ENCODE peak calls at places on chromosomes 13 and 19, in ten cellular contexts. One of them, this sample, is unnamed.

GRCh38 chr13:48775804-48776203 is 122.1 kb downstream of the CYSLTR2 start:
- DNase-seq in kidney epithelial cell: peak
- DNase-seq in stimulated activated CD8-positive, alpha-beta memory T cell treated with anti-CD3 and anti-CD28 coated beads, Interleukin-7, amount 100 ng/mL, for 4 hours: no peak
- DNase-seq in Kasumi-1: no peak
- DNase-seq in caudate nucleus: no peak
- DNase-seq in endodermal cell: no peak
- DNase-seq in neuronal stem cell: no peak
- DNase-seq in activated T-helper 1 cell treated with anti-CD3 and anti-CD28 coated beads, Interleukin-12 subunit alpha, Interleukin-12 subunit beta, Interleukin-2, Interleukin-4 antibody, amounts not matched to agents 30 ng/mL and 10 ng/mL and 1 ng/mL, durations not matched to agents 14 hours and 24 hours and 36 hours: no peak
- DNase-seq in activated CD8-positive, alpha-beta memory T cell treated with anti-CD3 and anti-CD28 coated beads, Interleukin-2, amount 50 U/mL, for 48 hours: no peak
- DNase-seq in iris pigment epithelial cell: peak
- DNase-seq in this sample: no peak

GRCh38 chr19:24054044-24054935 is 32.7 kb upstream of the ZNF254 start:
- DNase-seq in activated CD8-positive, alpha-beta memory T cell treated with anti-CD3 and anti-CD28 coated beads, Interleukin-2, amount 50 U/mL, for 48 hours: no peak
- DNase-seq in iris pigment epithelial cell: peak
- DNase-seq in caudate nucleus: no peak
- DNase-seq in neuronal stem cell: no peak
- DNase-seq in kidney epithelial cell: peak
- DNase-seq in endodermal cell: no peak
- DNase-seq in Kasumi-1: no peak
- DNase-seq in stimulated activated CD8-positive, alpha-beta memory T cell treated with anti-CD3 and anti-CD28 coated beads, Interleukin-7, amount 100 ng/mL, for 4 hours: no peak
- DNase-seq in activated T-helper 1 cell treated with anti-CD3 and anti-CD28 coated beads, Interleukin-12 subunit alpha, Interleukin-12 subunit beta, Interleukin-2, Interleukin-4 antibody, amounts not matched to agents 30 ng/mL and 10 ng/mL and 1 ng/mL, durations not matched to agents 14 hours and 24 hours and 36 hours: no peak
- DNase-seq in this sample: peak

GRCh38 chr13:44116562-44117315 is 237.0 kb downstream of the LACC1 start:
- DNase-seq in Kasumi-1: peak
- DNase-seq in iris pigment epithelial cell: peak
- DNase-seq in activated T-helper 1 cell treated with anti-CD3 and anti-CD28 coated beads, Interleukin-12 subunit alpha, Interleukin-12 subunit beta, Interleukin-2, Interleukin-4 antibody, amounts not matched to agents 30 ng/mL and 10 ng/mL and 1 ng/mL, durations not matched to agents 14 hours and 24 hours and 36 hours: no peak
- DNase-seq in kidney epithelial cell: no peak
- DNase-seq in activated CD8-positive, alpha-beta memory T cell treated with anti-CD3 and anti-CD28 coated beads, Interleukin-2, amount 50 U/mL, for 48 hours: no peak
- DNase-seq in endodermal cell: peak
- DNase-seq in stimulated activated CD8-positive, alpha-beta memory T cell treated with anti-CD3 and anti-CD28 coated beads, Interleukin-7, amount 100 ng/mL, for 4 hours: no peak
- DNase-seq in neuronal stem cell: no peak
- DNase-seq in caudate nucleus: no peak
- DNase-seq in this sample: no peak

GRCh38 chr13:104694397-104694796 is 1628.2 kb upstream of the SLC10A2 start:
- DNase-seq in kidney epithelial cell: no peak
- DNase-seq in Kasumi-1: no peak
- DNase-seq in iris pigment epithelial cell: no peak
- DNase-seq in activated CD8-positive, alpha-beta memory T cell treated with anti-CD3 and anti-CD28 coated beads, Interleukin-2, amount 50 U/mL, for 48 hours: no peak
- DNase-seq in stimulated activated CD8-positive, alpha-beta memory T cell treated with anti-CD3 and anti-CD28 coated beads, Interleukin-7, amount 100 ng/mL, for 4 hours: no peak
- DNase-seq in caudate nucleus: no peak
- DNase-seq in activated T-helper 1 cell treated with anti-CD3 and anti-CD28 coated beads, Interleukin-12 subunit alpha, Interleukin-12 subunit beta, Interleukin-2, Interleukin-4 antibody, amounts not matched to agents 30 ng/mL and 10 ng/mL and 1 ng/mL, durations not matched to agents 14 hours and 24 hours and 36 hours: no peak
- DNase-seq in neuronal stem cell: no peak
- DNase-seq in endodermal cell: no peak
- DNase-seq in this sample: no peak

GRCh38 chr13:107900775-107901174 is 314.6 kb downstream of the LIG4 start:
- DNase-seq in activated CD8-positive, alpha-beta memory T cell treated with anti-CD3 and anti-CD28 coated beads, Interleukin-2, amount 50 U/mL, for 48 hours: no peak
- DNase-seq in iris pigment epithelial cell: peak
- DNase-seq in caudate nucleus: no peak
- DNase-seq in kidney epithelial cell: no peak
- DNase-seq in activated T-helper 1 cell treated with anti-CD3 and anti-CD28 coated beads, Interleukin-12 subunit alpha, Interleukin-12 subunit beta, Interleukin-2, Interleukin-4 antibody, amounts not matched to agents 30 ng/mL and 10 ng/mL and 1 ng/mL, durations not matched to agents 14 hours and 24 hours and 36 hours: no peak
- DNase-seq in neuronal stem cell: no peak
- DNase-seq in Kasumi-1: no peak
- DNase-seq in endodermal cell: no peak
- DNase-seq in stimulated activated CD8-positive, alpha-beta memory T cell treated with anti-CD3 and anti-CD28 coated beads, Interleukin-7, amount 100 ng/mL, for 4 hours: no peak
- DNase-seq in this sample: no peak

GRCh38 chr19:54160182-54160811 is 776 bp upstream of the LENG1 start:
- DNase-seq in kidney epithelial cell: no peak
- DNase-seq in Kasumi-1: no peak
- DNase-seq in endodermal cell: no peak
- DNase-seq in activated CD8-positive, alpha-beta memory T cell treated with anti-CD3 and anti-CD28 coated beads, Interleukin-2, amount 50 U/mL, for 48 hours: no peak
- DNase-seq in caudate nucleus: no peak
- DNase-seq in neuronal stem cell: no peak
- DNase-seq in activated T-helper 1 cell treated with anti-CD3 and anti-CD28 coated beads, Interleukin-12 subunit alpha, Interleukin-12 subunit beta, Interleukin-2, Interleukin-4 antibody, amounts not matched to agents 30 ng/mL and 10 ng/mL and 1 ng/mL, durations not matched to agents 14 hours and 24 hours and 36 hours: no peak
- DNase-seq in iris pigment epithelial cell: peak
- DNase-seq in stimulated activated CD8-positive, alpha-beta memory T cell treated with anti-CD3 and anti-CD28 coated beads, Interleukin-7, amount 100 ng/mL, for 4 hours: no peak
- DNase-seq in this sample: no peak

GRCh38 chr19:11986754-11987153 is 21.9 kb downstream of the ZNF763 start:
- DNase-seq in Kasumi-1: no peak
- DNase-seq in kidney epithelial cell: no peak
- DNase-seq in stimulated activated CD8-positive, alpha-beta memory T cell treated with anti-CD3 and anti-CD28 coated beads, Interleukin-7, amount 100 ng/mL, for 4 hours: no peak
- DNase-seq in endodermal cell: no peak
- DNase-seq in iris pigment epithelial cell: no peak
- DNase-seq in activated CD8-positive, alpha-beta memory T cell treated with anti-CD3 and anti-CD28 coated beads, Interleukin-2, amount 50 U/mL, for 48 hours: no peak
- DNase-seq in activated T-helper 1 cell treated with anti-CD3 and anti-CD28 coated beads, Interleukin-12 subunit alpha, Interleukin-12 subunit beta, Interleukin-2, Interleukin-4 antibody, amounts not matched to agents 30 ng/mL and 10 ng/mL and 1 ng/mL, durations not matched to agents 14 hours and 24 hours and 36 hours: no peak
- DNase-seq in caudate nucleus: no peak
- DNase-seq in neuronal stem cell: no peak
- DNase-seq in this sample: no peak

GRCh38 chr13:108595416-108596257 is 33.8 kb upstream of the MYO16 start:
- DNase-seq in Kasumi-1: no peak
- DNase-seq in iris pigment epithelial cell: peak
- DNase-seq in activated T-helper 1 cell treated with anti-CD3 and anti-CD28 coated beads, Interleukin-12 subunit alpha, Interleukin-12 subunit beta, Interleukin-2, Interleukin-4 antibody, amounts not matched to agents 30 ng/mL and 10 ng/mL and 1 ng/mL, durations not matched to agents 14 hours and 24 hours and 36 hours: no peak
- DNase-seq in endodermal cell: peak
- DNase-seq in activated CD8-positive, alpha-beta memory T cell treated with anti-CD3 and anti-CD28 coated beads, Interleukin-2, amount 50 U/mL, for 48 hours: no peak
- DNase-seq in kidney epithelial cell: no peak
- DNase-seq in neuronal stem cell: no peak
- DNase-seq in stimulated activated CD8-positive, alpha-beta memory T cell treated with anti-CD3 and anti-CD28 coated beads, Interleukin-7, amount 100 ng/mL, for 4 hours: no peak
- DNase-seq in caudate nucleus: no peak
- DNase-seq in this sample: no peak

GRCh38 chr19:39402417-39403297 is 4.0 kb upstream of the ZFP36 start:
- DNase-seq in activated CD8-positive, alpha-beta memory T cell treated with anti-CD3 and anti-CD28 coated beads, Interleukin-2, amount 50 U/mL, for 48 hours: peak
- DNase-seq in iris pigment epithelial cell: peak
- DNase-seq in stimulated activated CD8-positive, alpha-beta memory T cell treated with anti-CD3 and anti-CD28 coated beads, Interleukin-7, amount 100 ng/mL, for 4 hours: peak
- DNase-seq in caudate nucleus: peak
- DNase-seq in Kasumi-1: peak
- DNase-seq in endodermal cell: peak
- DNase-seq in kidney epithelial cell: no peak
- DNase-seq in neuronal stem cell: peak
- DNase-seq in activated T-helper 1 cell treated with anti-CD3 and anti-CD28 coated beads, Interleukin-12 subunit alpha, Interleukin-12 subunit beta, Interleukin-2, Interleukin-4 antibody, amounts not matched to agents 30 ng/mL and 10 ng/mL and 1 ng/mL, durations not matched to agents 14 hours and 24 hours and 36 hours: peak
- DNase-seq in this sample: peak

GRCh38 chr19:21398851-21399250 is 1.9 kb downstream of the ZNF493 start:
- DNase-seq in Kasumi-1: no peak
- DNase-seq in kidney epithelial cell: no peak
- DNase-seq in stimulated activated CD8-positive, alpha-beta memory T cell treated with anti-CD3 and anti-CD28 coated beads, Interleukin-7, amount 100 ng/mL, for 4 hours: no peak
- DNase-seq in iris pigment epithelial cell: peak
- DNase-seq in neuronal stem cell: no peak
- DNase-seq in activated T-helper 1 cell treated with anti-CD3 and anti-CD28 coated beads, Interleukin-12 subunit alpha, Interleukin-12 subunit beta, Interleukin-2, Interleukin-4 antibody, amounts not matched to agents 30 ng/mL and 10 ng/mL and 1 ng/mL, durations not matched to agents 14 hours and 24 hours and 36 hours: no peak
- DNase-seq in caudate nucleus: no peak
- DNase-seq in endodermal cell: no peak
- DNase-seq in activated CD8-positive, alpha-beta memory T cell treated with anti-CD3 and anti-CD28 coated beads, Interleukin-2, amount 50 U/mL, for 48 hours: no peak
- DNase-seq in this sample: no peak

GRCh38 chr13:50697746-50698526 is 145.6 kb downstream of the DLEU7 start:
- DNase-seq in Kasumi-1: no peak
- DNase-seq in iris pigment epithelial cell: no peak
- DNase-seq in neuronal stem cell: no peak
- DNase-seq in caudate nucleus: no peak
- DNase-seq in activated CD8-positive, alpha-beta memory T cell treated with anti-CD3 and anti-CD28 coated beads, Interleukin-2, amount 50 U/mL, for 48 hours: no peak
- DNase-seq in stimulated activated CD8-positive, alpha-beta memory T cell treated with anti-CD3 and anti-CD28 coated beads, Interleukin-7, amount 100 ng/mL, for 4 hours: no peak
- DNase-seq in kidney epithelial cell: no peak
- DNase-seq in endodermal cell: no peak
- DNase-seq in activated T-helper 1 cell treated with anti-CD3 and anti-CD28 coated beads, Interleukin-12 subunit alpha, Interleukin-12 subunit beta, Interleukin-2, Interleukin-4 antibody, amounts not matched to agents 30 ng/mL and 10 ng/mL and 1 ng/mL, durations not matched to agents 14 hours and 24 hours and 36 hours: no peak
- DNase-seq in this sample: no peak

GRCh38 chr19:24101459-24102122 is 14.6 kb downstream of the ZNF254 start:
- DNase-seq in iris pigment epithelial cell: peak
- DNase-seq in stimulated activated CD8-positive, alpha-beta memory T cell treated with anti-CD3 and anti-CD28 coated beads, Interleukin-7, amount 100 ng/mL, for 4 hours: no peak
- DNase-seq in endodermal cell: no peak
- DNase-seq in Kasumi-1: no peak
- DNase-seq in caudate nucleus: peak
- DNase-seq in activated CD8-positive, alpha-beta memory T cell treated with anti-CD3 and anti-CD28 coated beads, Interleukin-2, amount 50 U/mL, for 48 hours: no peak
- DNase-seq in neuronal stem cell: no peak
- DNase-seq in kidney epithelial cell: no peak
- DNase-seq in activated T-helper 1 cell treated with anti-CD3 and anti-CD28 coated beads, Interleukin-12 subunit alpha, Interleukin-12 subunit beta, Interleukin-2, Interleukin-4 antibody, amounts not matched to agents 30 ng/mL and 10 ng/mL and 1 ng/mL, durations not matched to agents 14 hours and 24 hours and 36 hours: no peak
- DNase-seq in this sample: no peak

GRCh38 chr19:2381151-2381822 is 21.2 kb downstream of the TMPRSS9 start:
- DNase-seq in kidney epithelial cell: no peak
- DNase-seq in neuronal stem cell: peak
- DNase-seq in activated T-helper 1 cell treated with anti-CD3 and anti-CD28 coated beads, Interleukin-12 subunit alpha, Interleukin-12 subunit beta, Interleukin-2, Interleukin-4 antibody, amounts not matched to agents 30 ng/mL and 10 ng/mL and 1 ng/mL, durations not matched to agents 14 hours and 24 hours and 36 hours: no peak
- DNase-seq in Kasumi-1: no peak
- DNase-seq in endodermal cell: no peak
- DNase-seq in iris pigment epithelial cell: peak
- DNase-seq in activated CD8-positive, alpha-beta memory T cell treated with anti-CD3 and anti-CD28 coated beads, Interleukin-2, amount 50 U/mL, for 48 hours: no peak
- DNase-seq in stimulated activated CD8-positive, alpha-beta memory T cell treated with anti-CD3 and anti-CD28 coated beads, Interleukin-7, amount 100 ng/mL, for 4 hours: no peak
- DNase-seq in caudate nucleus: peak
- DNase-seq in this sample: no peak

GRCh38 chr19:46731007-46731501 is 14.1 kb upstream of the PRKD2 start:
- DNase-seq in iris pigment epithelial cell: peak
- DNase-seq in kidney epithelial cell: peak
- DNase-seq in endodermal cell: no peak
- DNase-seq in activated T-helper 1 cell treated with anti-CD3 and anti-CD28 coated beads, Interleukin-12 subunit alpha, Interleukin-12 subunit beta, Interleukin-2, Interleukin-4 antibody, amounts not matched to agents 30 ng/mL and 10 ng/mL and 1 ng/mL, durations not matched to agents 14 hours and 24 hours and 36 hours: no peak
- DNase-seq in activated CD8-positive, alpha-beta memory T cell treated with anti-CD3 and anti-CD28 coated beads, Interleukin-2, amount 50 U/mL, for 48 hours: no peak
- DNase-seq in stimulated activated CD8-positive, alpha-beta memory T cell treated with anti-CD3 and anti-CD28 coated beads, Interleukin-7, amount 100 ng/mL, for 4 hours: no peak
- DNase-seq in caudate nucleus: no peak
- DNase-seq in Kasumi-1: peak
- DNase-seq in neuronal stem cell: no peak
- DNase-seq in this sample: peak

GRCh38 chr13:48579167-48579918 is 46.5 kb upstream of the RCBTB2 start:
- DNase-seq in endodermal cell: no peak
- DNase-seq in neuronal stem cell: no peak
- DNase-seq in stimulated activated CD8-positive, alpha-beta memory T cell treated with anti-CD3 and anti-CD28 coated beads, Interleukin-7, amount 100 ng/mL, for 4 hours: no peak
- DNase-seq in Kasumi-1: peak
- DNase-seq in kidney epithelial cell: no peak
- DNase-seq in activated T-helper 1 cell treated with anti-CD3 and anti-CD28 coated beads, Interleukin-12 subunit alpha, Interleukin-12 subunit beta, Interleukin-2, Interleukin-4 antibody, amounts not matched to agents 30 ng/mL and 10 ng/mL and 1 ng/mL, durations not matched to agents 14 hours and 24 hours and 36 hours: no peak
- DNase-seq in activated CD8-positive, alpha-beta memory T cell treated with anti-CD3 and anti-CD28 coated beads, Interleukin-2, amount 50 U/mL, for 48 hours: no peak
- DNase-seq in caudate nucleus: no peak
- DNase-seq in iris pigment epithelial cell: no peak
- DNase-seq in this sample: no peak

GRCh38 chr13:29195459-29195858 is 375.3 kb downstream of the MTUS2 start:
- DNase-seq in activated CD8-positive, alpha-beta memory T cell treated with anti-CD3 and anti-CD28 coated beads, Interleukin-2, amount 50 U/mL, for 48 hours: no peak
- DNase-seq in neuronal stem cell: no peak
- DNase-seq in stimulated activated CD8-positive, alpha-beta memory T cell treated with anti-CD3 and anti-CD28 coated beads, Interleukin-7, amount 100 ng/mL, for 4 hours: no peak
- DNase-seq in kidney epithelial cell: no peak
- DNase-seq in endodermal cell: no peak
- DNase-seq in caudate nucleus: no peak
- DNase-seq in Kasumi-1: no peak
- DNase-seq in activated T-helper 1 cell treated with anti-CD3 and anti-CD28 coated beads, Interleukin-12 subunit alpha, Interleukin-12 subunit beta, Interleukin-2, Interleukin-4 antibody, amounts not matched to agents 30 ng/mL and 10 ng/mL and 1 ng/mL, durations not matched to agents 14 hours and 24 hours and 36 hours: no peak
- DNase-seq in iris pigment epithelial cell: no peak
- DNase-seq in this sample: no peak

GRCh38 chr19:16143399-16144215 is at the start of gene HSH2D:
- DNase-seq in activated T-helper 1 cell treated with anti-CD3 and anti-CD28 coated beads, Interleukin-12 subunit alpha, Interleukin-12 subunit beta, Interleukin-2, Interleukin-4 antibody, amounts not matched to agents 30 ng/mL and 10 ng/mL and 1 ng/mL, durations not matched to agents 14 hours and 24 hours and 36 hours: peak
- DNase-seq in stimulated activated CD8-positive, alpha-beta memory T cell treated with anti-CD3 and anti-CD28 coated beads, Interleukin-7, amount 100 ng/mL, for 4 hours: peak
- DNase-seq in iris pigment epithelial cell: no peak
- DNase-seq in Kasumi-1: no peak
- DNase-seq in activated CD8-positive, alpha-beta memory T cell treated with anti-CD3 and anti-CD28 coated beads, Interleukin-2, amount 50 U/mL, for 48 hours: peak
- DNase-seq in caudate nucleus: no peak
- DNase-seq in kidney epithelial cell: peak
- DNase-seq in endodermal cell: peak
- DNase-seq in neuronal stem cell: no peak
- DNase-seq in this sample: peak

GRCh38 chr13:58583961-58584360 is 952.4 kb downstream of the PCDH17 start:
- DNase-seq in activated T-helper 1 cell treated with anti-CD3 and anti-CD28 coated beads, Interleukin-12 subunit alpha, Interleukin-12 subunit beta, Interleukin-2, Interleukin-4 antibody, amounts not matched to agents 30 ng/mL and 10 ng/mL and 1 ng/mL, durations not matched to agents 14 hours and 24 hours and 36 hours: no peak
- DNase-seq in neuronal stem cell: no peak
- DNase-seq in caudate nucleus: no peak
- DNase-seq in Kasumi-1: no peak
- DNase-seq in stimulated activated CD8-positive, alpha-beta memory T cell treated with anti-CD3 and anti-CD28 coated beads, Interleukin-7, amount 100 ng/mL, for 4 hours: no peak
- DNase-seq in kidney epithelial cell: no peak
- DNase-seq in activated CD8-positive, alpha-beta memory T cell treated with anti-CD3 and anti-CD28 coated beads, Interleukin-2, amount 50 U/mL, for 48 hours: no peak
- DNase-seq in endodermal cell: no peak
- DNase-seq in iris pigment epithelial cell: peak
- DNase-seq in this sample: no peak

GRCh38 chr19:11570039-11570462 is 7.4 kb downstream of the ACP5 start:
- DNase-seq in stimulated activated CD8-positive, alpha-beta memory T cell treated with anti-CD3 and anti-CD28 coated beads, Interleukin-7, amount 100 ng/mL, for 4 hours: no peak
- DNase-seq in iris pigment epithelial cell: no peak
- DNase-seq in Kasumi-1: peak
- DNase-seq in neuronal stem cell: no peak
- DNase-seq in caudate nucleus: no peak
- DNase-seq in activated CD8-positive, alpha-beta memory T cell treated with anti-CD3 and anti-CD28 coated beads, Interleukin-2, amount 50 U/mL, for 48 hours: no peak
- DNase-seq in endodermal cell: no peak
- DNase-seq in kidney epithelial cell: no peak
- DNase-seq in activated T-helper 1 cell treated with anti-CD3 and anti-CD28 coated beads, Interleukin-12 subunit alpha, Interleukin-12 subunit beta, Interleukin-2, Interleukin-4 antibody, amounts not matched to agents 30 ng/mL and 10 ng/mL and 1 ng/mL, durations not matched to agents 14 hours and 24 hours and 36 hours: no peak
- DNase-seq in this sample: no peak

GRCh38 chr13:107866007-107866665 is 349.2 kb downstream of the LIG4 start:
- DNase-seq in activated T-helper 1 cell treated with anti-CD3 and anti-CD28 coated beads, Interleukin-12 subunit alpha, Interleukin-12 subunit beta, Interleukin-2, Interleukin-4 antibody, amounts not matched to agents 30 ng/mL and 10 ng/mL and 1 ng/mL, durations not matched to agents 14 hours and 24 hours and 36 hours: no peak
- DNase-seq in neuronal stem cell: peak
- DNase-seq in activated CD8-positive, alpha-beta memory T cell treated with anti-CD3 and anti-CD28 coated beads, Interleukin-2, amount 50 U/mL, for 48 hours: no peak
- DNase-seq in stimulated activated CD8-positive, alpha-beta memory T cell treated with anti-CD3 and anti-CD28 coated beads, Interleukin-7, amount 100 ng/mL, for 4 hours: no peak
- DNase-seq in Kasumi-1: no peak
- DNase-seq in endodermal cell: peak
- DNase-seq in kidney epithelial cell: no peak
- DNase-seq in caudate nucleus: peak
- DNase-seq in iris pigment epithelial cell: peak
- DNase-seq in this sample: no peak

GRCh38 chr19:39057615-39058014 is 25.3 kb upstream of the FBXO27 start:
- DNase-seq in neuronal stem cell: no peak
- DNase-seq in endodermal cell: no peak
- DNase-seq in Kasumi-1: no peak
- DNase-seq in caudate nucleus: no peak
- DNase-seq in stimulated activated CD8-positive, alpha-beta memory T cell treated with anti-CD3 and anti-CD28 coated beads, Interleukin-7, amount 100 ng/mL, for 4 hours: no peak
- DNase-seq in activated T-helper 1 cell treated with anti-CD3 and anti-CD28 coated beads, Interleukin-12 subunit alpha, Interleukin-12 subunit beta, Interleukin-2, Interleukin-4 antibody, amounts not matched to agents 30 ng/mL and 10 ng/mL and 1 ng/mL, durations not matched to agents 14 hours and 24 hours and 36 hours: no peak
- DNase-seq in iris pigment epithelial cell: peak
- DNase-seq in kidney epithelial cell: no peak
- DNase-seq in activated CD8-positive, alpha-beta memory T cell treated with anti-CD3 and anti-CD28 coated beads, Interleukin-2, amount 50 U/mL, for 48 hours: no peak
- DNase-seq in this sample: peak

GRCh38 chr13:107678075-107678689 is 537.2 kb downstream of the LIG4 start:
- DNase-seq in neuronal stem cell: no peak
- DNase-seq in stimulated activated CD8-positive, alpha-beta memory T cell treated with anti-CD3 and anti-CD28 coated beads, Interleukin-7, amount 100 ng/mL, for 4 hours: no peak
- DNase-seq in Kasumi-1: no peak
- DNase-seq in activated CD8-positive, alpha-beta memory T cell treated with anti-CD3 and anti-CD28 coated beads, Interleukin-2, amount 50 U/mL, for 48 hours: no peak
- DNase-seq in caudate nucleus: no peak
- DNase-seq in endodermal cell: no peak
- DNase-seq in activated T-helper 1 cell treated with anti-CD3 and anti-CD28 coated beads, Interleukin-12 subunit alpha, Interleukin-12 subunit beta, Interleukin-2, Interleukin-4 antibody, amounts not matched to agents 30 ng/mL and 10 ng/mL and 1 ng/mL, durations not matched to agents 14 hours and 24 hours and 36 hours: no peak
- DNase-seq in kidney epithelial cell: no peak
- DNase-seq in iris pigment epithelial cell: peak
- DNase-seq in this sample: no peak

GRCh38 chr19:7602240-7602934 is 6.7 kb downstream of the CAMSAP3 start:
- DNase-seq in endodermal cell: no peak
- DNase-seq in activated CD8-positive, alpha-beta memory T cell treated with anti-CD3 and anti-CD28 coated beads, Interleukin-2, amount 50 U/mL, for 48 hours: no peak
- DNase-seq in neuronal stem cell: no peak
- DNase-seq in stimulated activated CD8-positive, alpha-beta memory T cell treated with anti-CD3 and anti-CD28 coated beads, Interleukin-7, amount 100 ng/mL, for 4 hours: no peak
- DNase-seq in iris pigment epithelial cell: no peak
- DNase-seq in caudate nucleus: no peak
- DNase-seq in kidney epithelial cell: no peak
- DNase-seq in Kasumi-1: no peak
- DNase-seq in activated T-helper 1 cell treated with anti-CD3 and anti-CD28 coated beads, Interleukin-12 subunit alpha, Interleukin-12 subunit beta, Interleukin-2, Interleukin-4 antibody, amounts not matched to agents 30 ng/mL and 10 ng/mL and 1 ng/mL, durations not matched to agents 14 hours and 24 hours and 36 hours: no peak
- DNase-seq in this sample: no peak

GRCh38 chr13:97627566-97627965 is 193.6 kb downstream of the RAP2A start:
- DNase-seq in caudate nucleus: no peak
- DNase-seq in activated CD8-positive, alpha-beta memory T cell treated with anti-CD3 and anti-CD28 coated beads, Interleukin-2, amount 50 U/mL, for 48 hours: no peak
- DNase-seq in kidney epithelial cell: peak
- DNase-seq in stimulated activated CD8-positive, alpha-beta memory T cell treated with anti-CD3 and anti-CD28 coated beads, Interleukin-7, amount 100 ng/mL, for 4 hours: no peak
- DNase-seq in activated T-helper 1 cell treated with anti-CD3 and anti-CD28 coated beads, Interleukin-12 subunit alpha, Interleukin-12 subunit beta, Interleukin-2, Interleukin-4 antibody, amounts not matched to agents 30 ng/mL and 10 ng/mL and 1 ng/mL, durations not matched to agents 14 hours and 24 hours and 36 hours: no peak
- DNase-seq in Kasumi-1: no peak
- DNase-seq in endodermal cell: peak
- DNase-seq in neuronal stem cell: no peak
- DNase-seq in iris pigment epithelial cell: peak
- DNase-seq in this sample: peak